ENCODE peak calls at places on chromosomes 3 and 15, in eight cellular contexts. N is glutamatergic neuron, S is neural crest cell, U is HCT116, C is heart left ventricle, H is AG10803, G is upper lobe of right lung, J is NB4. O is an unnamed sample.

GRCh38 chr3:134754768-134755559 is 40.1 kb upstream of the EPHB1 start:
- DNase-seq in N (peak), S (peak), U (peak), C (no peak), H (peak), G (no peak), J (peak), O (no peak)

GRCh38 chr3:6125520-6125919 is 735.4 kb upstream of the GRM7 start:
- DNase-seq in N (no peak), S (no peak), U (no peak), C (no peak), H (no peak), G (no peak), J (no peak), O (no peak)

GRCh38 chr15:32998979-32999677 is 195.4 kb downstream of the FMN1 start:
- DNase-seq in N (no peak), S (no peak), U (no peak), C (no peak), H (peak), G (no peak), J (no peak), O (no peak)

GRCh38 chr3:40324621-40325020 is 15.1 kb downstream of the EIF1B start:
- DNase-seq in N (no peak), S (no peak), U (no peak), C (no peak), H (no peak), G (no peak), J (no peak), O (no peak)

GRCh38 chr3:55309336-55309735 is 177.8 kb downstream of the WNT5A start:
- DNase-seq in N (no peak), S (no peak), U (no peak), C (no peak), H (peak), G (no peak), J (no peak), O (no peak)

GRCh38 chr3:1987983-1988382 is 110.7 kb upstream of the CNTN4 start:
- DNase-seq in N (peak), S (no peak), U (no peak), C (no peak), H (no peak), G (no peak), J (peak), O (no peak)

GRCh38 chr15:78726870-78727551 is 84.3 kb downstream of the ADAMTS7 start:
- DNase-seq in N (no peak), S (no peak), U (peak), C (no peak), H (no peak), G (no peak), J (peak), O (no peak)

GRCh38 chr3:135012101-135012500 is 217.0 kb downstream of the EPHB1 start:
- DNase-seq in N (no peak), S (no peak), U (no peak), C (no peak), H (no peak), G (no peak), J (no peak), O (no peak)

GRCh38 chr3:189773056-189773455 is 141.9 kb downstream of the TP63 start:
- DNase-seq in N (no peak), S (no peak), U (no peak), C (no peak), H (peak), G (no peak), J (no peak), O (no peak)

GRCh38 chr3:14798231-14798630 is 20.5 kb upstream of the FGD5 start:
- DNase-seq in N (no peak), S (no peak), U (no peak), C (no peak), H (no peak), G (peak), J (no peak), O (peak)

GRCh38 chr3:158683216-158683975 is 10.9 kb upstream of the LXN start:
- DNase-seq in N (no peak), S (no peak), U (no peak), C (no peak), H (peak), G (no peak), J (no peak), O (no peak)

GRCh38 chr3:117669761-117670160 is 960.2 kb downstream of the TUSC7 start:
- DNase-seq in N (no peak), S (no peak), U (no peak), C (no peak), H (no peak), G (no peak), J (no peak), O (no peak)

GRCh38 chr3:157857461-157857860 is 248.8 kb downstream of the SHOX2 start:
- DNase-seq in N (no peak), S (no peak), U (no peak), C (no peak), H (peak), G (no peak), J (no peak), O (no peak)

GRCh38 chr3:46935168-46935858 is 41.2 kb downstream of the CCDC12 start:
- DNase-seq in N (no peak), S (no peak), U (peak), C (peak), H (peak), G (no peak), J (peak), O (no peak)

GRCh38 chr3:46866032-46866595 is 2.9 kb upstream of the MYL3 start:
- DNase-seq in N (no peak), S (no peak), U (no peak), C (no peak), H (no peak), G (no peak), J (no peak), O (peak)

GRCh38 chr15:39498642-39499041 is 82.2 kb upstream of the THBS1 start:
- DNase-seq in N (no peak), S (no peak), U (no peak), C (no peak), H (peak), G (no peak), J (no peak), O (no peak)

GRCh38 chr15:67110958-67111864 is 45.8 kb downstream of the SMAD3 start:
- DNase-seq in N (no peak), S (no peak), U (no peak), C (no peak), H (peak), G (no peak), J (no peak), O (no peak)

GRCh38 chr15:101143321-101143720 is 108.5 kb downstream of the CHSY1 start:
- DNase-seq in N (no peak), S (no peak), U (no peak), C (no peak), H (no peak), G (no peak), J (no peak), O (no peak)

DNA sequence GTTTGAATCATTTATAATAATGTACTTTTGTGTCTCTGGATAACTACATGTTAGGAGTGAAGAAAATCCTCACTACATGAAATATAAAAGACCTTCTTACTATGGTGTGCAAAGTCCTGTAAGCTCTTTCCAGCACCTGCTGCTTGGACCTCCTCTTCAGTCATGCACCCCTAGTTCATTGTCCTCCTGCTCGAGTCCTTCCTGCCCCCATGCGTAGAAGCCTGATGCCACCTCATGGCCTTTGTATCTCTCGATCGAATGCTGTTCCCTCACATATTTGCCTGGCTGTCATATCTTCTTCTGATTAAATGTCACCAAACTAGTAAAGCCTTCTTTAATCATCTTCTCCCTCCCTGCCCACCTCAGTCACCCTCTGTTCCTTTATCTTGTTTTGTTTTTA is 49.9 kb upstream of the SUCLG2 start:
- DNase-seq in N (no peak), S (no peak), U (no peak), C (no peak), H (no peak), G (no peak), J (no peak), O (no peak)
- TF ChIP-seq CTCF in N (no peak), S (no peak), U (no peak), C (no peak), H (no peak), G (no peak), J (no peak), O (no peak)

DNA sequence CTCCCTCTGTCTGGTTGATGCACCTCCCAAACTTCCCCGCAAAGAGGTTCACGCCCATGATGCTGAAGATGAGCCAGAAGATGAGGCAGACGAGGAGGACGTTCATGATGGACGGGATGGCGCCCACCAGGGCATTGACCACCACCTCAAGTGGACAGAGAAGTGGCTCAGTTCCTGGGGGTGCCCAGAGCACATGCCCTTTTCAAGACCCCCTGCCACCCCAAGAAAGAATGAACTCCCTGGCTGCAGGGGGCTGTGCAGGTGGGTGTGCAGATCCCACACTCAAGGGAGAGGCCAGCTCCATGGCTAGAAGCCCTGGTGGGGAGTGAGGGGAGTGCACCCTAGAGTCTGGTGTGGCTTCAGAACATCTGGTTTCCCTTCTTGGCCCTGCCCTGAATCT is 64.1 kb downstream of the EXOG start:
- DNase-seq in N (no peak), S (no peak), U (no peak), C (no peak), H (no peak), G (peak), J (no peak), O (no peak)
- TF ChIP-seq CTCF in N (peak), S (no peak), U (no peak), C (no peak), H (no peak), G (no peak), J (no peak), O (no peak)

GRCh38 chr15:90905306-90906180 is 2.4 kb downstream of the MAN2A2 start:
- DNase-seq in N (no peak), S (no peak), U (no peak), C (no peak), H (no peak), G (no peak), J (no peak), O (no peak)

GRCh38 chr15:90904746-90905145 is 1.6 kb downstream of the MAN2A2 start:
- DNase-seq in N (no peak), S (no peak), U (no peak), C (no peak), H (no peak), G (no peak), J (no peak), O (no peak)

GRCh38 chr15:90902996-90903732 is at the start of gene MAN2A2:
- DNase-seq in N (peak), S (peak), U (peak), C (peak), H (peak), G (peak), J (peak), O (no peak)

GRCh38 chr15:90902656-90902995 is 476 bp upstream of the MAN2A2 start:
- DNase-seq in N (no peak), S (no peak), U (no peak), C (no peak), H (no peak), G (no peak), J (no peak), O (no peak)

DNA sequence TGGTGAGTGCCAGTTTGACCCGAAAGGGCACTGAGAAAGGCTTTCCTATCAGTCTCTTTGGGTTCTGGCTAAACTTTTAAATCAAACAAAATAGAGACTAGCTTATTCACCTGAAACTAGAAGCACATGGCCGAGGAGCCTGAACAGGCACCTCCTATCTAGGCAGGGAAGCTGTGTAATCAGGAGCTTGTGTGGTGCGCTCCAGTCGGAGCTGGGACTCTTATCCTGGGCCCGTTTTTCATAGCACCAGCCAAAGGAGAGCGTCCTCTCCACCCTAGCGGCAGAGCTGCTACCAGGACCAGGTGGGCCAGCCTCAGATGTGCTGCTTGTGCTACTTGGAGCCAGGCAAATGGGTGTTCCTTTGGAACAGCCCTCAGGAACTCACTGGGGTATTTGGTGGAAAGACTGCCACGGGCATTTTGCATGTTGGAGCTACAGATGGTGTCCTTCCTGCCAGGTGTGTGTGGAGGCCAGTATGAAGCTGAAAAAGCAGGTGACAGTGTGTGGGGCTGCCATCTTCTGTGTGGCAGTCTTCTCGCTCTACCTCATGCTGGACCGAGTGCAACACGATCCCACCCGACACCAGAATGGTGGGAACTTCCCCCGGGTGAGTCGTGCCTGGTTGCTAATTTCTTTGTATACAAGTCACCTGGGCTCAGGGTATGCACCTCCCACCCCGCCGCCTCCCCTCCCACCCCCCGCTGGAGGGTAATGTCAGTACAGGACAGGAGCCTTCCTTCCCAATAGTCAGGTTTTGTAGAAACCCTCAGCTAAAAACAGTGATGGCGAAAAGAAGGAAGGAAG is 833 bp downstream of the MAN2A2 start:
- DNase-seq in N (no peak), S (no peak), U (no peak), C (no peak), H (no peak), G (no peak), J (peak), O (no peak)
- TF ChIP-seq CTCF in N (no peak), S (peak), U (no peak), C (no peak), H (no peak), G (no peak), J (no peak), O (no peak)

DNA sequence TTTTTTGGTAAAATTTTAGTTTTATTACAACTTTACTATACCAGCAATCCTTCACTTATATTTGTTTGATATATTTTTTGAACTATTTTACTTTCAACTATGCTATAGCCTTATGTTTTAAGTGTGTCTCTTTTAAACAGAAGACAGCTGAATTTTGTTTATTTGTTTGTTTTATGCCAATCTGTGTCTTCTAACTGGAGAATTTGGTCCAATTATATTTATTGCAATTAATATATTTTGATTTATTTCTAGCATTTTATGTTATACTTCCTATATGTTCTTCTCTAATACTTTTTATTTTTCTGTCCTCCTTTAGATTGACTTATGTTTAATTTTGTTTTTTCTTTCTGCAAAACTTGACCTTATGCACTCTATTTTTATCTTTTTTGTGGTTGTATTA is 4.9 kb upstream of the MME start:
- DNase-seq in N (no peak), S (no peak), U (no peak), C (no peak), H (no peak), G (no peak), J (no peak), O (no peak)
- TF ChIP-seq CTCF in N (no peak), S (no peak), U (no peak), C (no peak), H (no peak), G (no peak), J (no peak), O (no peak)

GRCh38 chr3:57226156-57226555 is 1.4 kb upstream of the APPL1 start:
- DNase-seq in N (no peak), S (no peak), U (no peak), C (no peak), H (no peak), G (no peak), J (peak), O (no peak)

GRCh38 chr3:57227204-57227929 is at the start of gene APPL1:
- DNase-seq in N (peak), S (peak), U (peak), C (peak), H (peak), G (peak), J (peak), O (peak)

GRCh38 chr3:57224856-57225255 is 2.7 kb upstream of the APPL1 start:
- DNase-seq in N (no peak), S (no peak), U (no peak), C (no peak), H (no peak), G (no peak), J (peak), O (no peak)

GRCh38 chr3:57221883-57222282 is 5.6 kb upstream of the APPL1 start:
- DNase-seq in N (no peak), S (no peak), U (no peak), C (no peak), H (peak), G (no peak), J (peak), O (no peak)
- TF ChIP-seq CTCF in N (no peak), S (peak), U (peak), C (peak), H (peak), G (peak), J (no peak), O (peak)